ENCODE peak calls at places on chromosome 1, in four cellular contexts. One of them, this sample, is unnamed.

GRCh38 chr1:199449681-199450080 is 577.8 kb upstream of the NR5A2 start:
- ATAC-seq in Right ventricle myocardium inferior: no peak
- ATAC-seq in right cardiac atrium: no peak
- ATAC-seq in gastroesophageal sphincter: no peak
- ATAC-seq in this sample: no peak

GRCh38 chr1:21280011-21280471 is 10.2 kb downstream of the ECE1 start:
- ATAC-seq in Right ventricle myocardium inferior: peak
- ATAC-seq in right cardiac atrium: peak
- ATAC-seq in gastroesophageal sphincter: peak
- ATAC-seq in this sample: peak

GRCh38 chr1:227748496-227749182 is 13.4 kb downstream of the SNAP47 start:
- ATAC-seq in Right ventricle myocardium inferior: peak
- ATAC-seq in right cardiac atrium: peak
- ATAC-seq in gastroesophageal sphincter: peak
- ATAC-seq in this sample: peak

GRCh38 chr1:158371188-158371953 is 17.7 kb downstream of the CD1E start:
- ATAC-seq in Right ventricle myocardium inferior: no peak
- ATAC-seq in right cardiac atrium: no peak
- ATAC-seq in gastroesophageal sphincter: no peak
- ATAC-seq in this sample: peak

GRCh38 chr1:108079550-108079949 is 114.6 kb upstream of the VAV3 start:
- ATAC-seq in Right ventricle myocardium inferior: no peak
- ATAC-seq in right cardiac atrium: no peak
- ATAC-seq in gastroesophageal sphincter: no peak
- ATAC-seq in this sample: peak

GRCh38 chr1:227305894-227306626 is 12.2 kb downstream of the CDC42BPA start:
- ATAC-seq in Right ventricle myocardium inferior: no peak
- ATAC-seq in right cardiac atrium: no peak
- ATAC-seq in gastroesophageal sphincter: no peak
- ATAC-seq in this sample: no peak

GRCh38 chr1:196423612-196424011 is 184.6 kb downstream of the KCNT2 start:
- ATAC-seq in Right ventricle myocardium inferior: no peak
- ATAC-seq in right cardiac atrium: peak
- ATAC-seq in gastroesophageal sphincter: no peak
- ATAC-seq in this sample: no peak

GRCh38 chr1:227447531-227447990 is 115.8 kb upstream of the ZNF678 start:
- ATAC-seq in Right ventricle myocardium inferior: peak
- ATAC-seq in right cardiac atrium: peak
- ATAC-seq in gastroesophageal sphincter: no peak
- ATAC-seq in this sample: no peak

GRCh38 chr1:2125375-2126211 is 69.0 kb downstream of the FAAP20 start:
- ATAC-seq in Right ventricle myocardium inferior: no peak
- ATAC-seq in right cardiac atrium: no peak
- ATAC-seq in gastroesophageal sphincter: no peak
- ATAC-seq in this sample: no peak

GRCh38 chr1:7827134-7827955 is 25.5 kb downstream of the UTS2 start:
- ATAC-seq in Right ventricle myocardium inferior: no peak
- ATAC-seq in right cardiac atrium: no peak
- ATAC-seq in gastroesophageal sphincter: no peak
- ATAC-seq in this sample: peak

GRCh38 chr1:174314433-174314832 is 133.3 kb upstream of the GPR52 start:
- ATAC-seq in Right ventricle myocardium inferior: no peak
- ATAC-seq in right cardiac atrium: no peak
- ATAC-seq in gastroesophageal sphincter: no peak
- ATAC-seq in this sample: no peak